ENCODE peak calls at places on chromosomes 2 and 18, in four cellular contexts. G, F, A and Q are unnamed samples. For H4K20me1, the result is how much of the 10 kb centered on the place peaks cover.

GRCh38 chr2:73112026-73112912 is 479 bp downstream of the RAB11FIP5 start:
- DNase-seq in A (peak), F (peak), G (peak), Q (no peak)

GRCh38 chr2:68185541-68186164 is 28.0 kb downstream of the PNO1 start:
- DNase-seq in G (peak), A (peak), F (peak), Q (peak)

GRCh38 chr2:50974940-50975339 is 57.0 kb downstream of the NRXN1 start:
- DNase-seq in A (no peak), F (no peak), G (no peak), Q (no peak)

GRCh38 chr2:168091986-168092385 is 155.4 kb downstream of the STK39 start:
- DNase-seq in F (no peak), A (no peak), G (no peak), Q (no peak)

GRCh38 chr2:85009019-85009618 is 38.2 kb downstream of the KCMF1 start:
- DNase-seq in G (no peak), F (no peak), A (no peak), Q (no peak)

GRCh38 chr18:32262092-32262491 is 72.3 kb downstream of the MEP1B start:
- DNase-seq in G (no peak), F (no peak), A (no peak), Q (no peak)

GRCh38 chr2:201127570-201127969 is 11.6 kb downstream of the CFLAR start:
- DNase-seq in G (peak), F (no peak), A (no peak), Q (peak)

GRCh38 chr2:81084101-81084500 is 779.5 kb upstream of the LRRTM1 start:
- DNase-seq in F (no peak), G (no peak), A (no peak), Q (no peak)

GRCh38 chr2:137675584-137676327 is 288.5 kb upstream of the HNMT start:
- DNase-seq in G (no peak), A (no peak), F (no peak), Q (no peak)

GRCh38 chr18:73774836-73775509 is 372.7 kb downstream of the FBXO15 start:
- DNase-seq in G (no peak), F (no peak), A (peak), Q (no peak)

GRCh38 chr2:201860541-201861154 is 54.3 kb downstream of the CDK15 start:
- DNase-seq in A (peak), F (peak), G (peak), Q (peak)

GRCh38 chr2:65436825-65437221 is 4.4 kb upstream of the SPRED2 start:
- DNase-seq in A (peak), G (peak), F (no peak), Q (no peak)

GRCh38 chr2:208872591-208872990 is 466.0 kb downstream of the PTH2R start:
- DNase-seq in A (no peak), G (no peak), F (no peak), Q (no peak)

GRCh38 chr2:48566582-48566981 is 36.6 kb downstream of the STON1 start:
- DNase-seq in F (no peak), G (peak), A (peak), Q (no peak)

GRCh38 chr18:79400091-79400590 is 4.4 kb downstream of the NFATC1 start:
- DNase-seq in F (no peak), G (peak), A (peak), Q (peak)

GRCh38 chr2:234251326-234252271 is 201.1 kb downstream of the SPP2 start:
- DNase-seq in G (peak), F (no peak), A (no peak), Q (no peak)

GRCh38 chr2:46194856-46195255 is 102.4 kb upstream of the EPAS1 start:
- DNase-seq in F (no peak), A (no peak), G (no peak), Q (no peak)

GRCh38 chr2:30886101-30886500 is 78.9 kb upstream of the CAPN13 start:
- DNase-seq in F (no peak), A (peak), G (no peak), Q (no peak)

GRCh38 chr2:127052771-127053691 is 53.9 kb downstream of the BIN1 start:
- DNase-seq in G (no peak), F (no peak), A (no peak), Q (no peak)

GRCh38 chr2:68045337-68045736 is 17.5 kb downstream of the C1D start:
- DNase-seq in F (no peak), A (no peak), G (no peak), Q (no peak)

GRCh38 chr2:240138275-240138984 is 2.0 kb downstream of the OTOS start:
- DNase-seq in G (peak), A (no peak), F (no peak), Q (no peak)

GRCh38 chr2:241063587-241063986 is 38.5 kb downstream of the MTERF4 start:
- DNase-seq in F (no peak), G (no peak), A (no peak), Q (no peak)

GRCh38 chr2:69143726-69144360 is 130.9 kb downstream of the ANTXR1 start:
- DNase-seq in F (no peak), G (peak), A (no peak), Q (no peak)

GRCh38 chr2:12259497-12259896 is 457.2 kb upstream of the TRIB2 start:
- DNase-seq in F (no peak), G (no peak), A (no peak), Q (no peak)

GRCh38 chr2:169001116-169001815 is 29.9 kb downstream of the ABCB11 start:
- DNase-seq in G (no peak), F (no peak), A (no peak), Q (no peak)

GRCh38 chr2:65075605-65076344 is 19.6 kb downstream of the CEP68 start:
- DNase-seq in F (no peak), A (no peak), G (peak), Q (no peak)

GRCh38 chr2:197294260-197294659 is 16.3 kb downstream of the ANKRD44 start:
- DNase-seq in G (no peak), A (no peak), F (no peak), Q (no peak)

GRCh38 chr18:50666536-50666935 is 106.6 kb downstream of the MAPK4 start:
- DNase-seq in G (no peak), A (no peak), F (no peak), Q (no peak)

GRCh38 chr2:85318222-85319182 is 9.3 kb downstream of the TGOLN2 start:
- DNase-seq in A (no peak), G (peak), F (no peak), Q (no peak)

GRCh38 chr2:120771111-120771555 is 35.5 kb downstream of the GLI2 start:
- DNase-seq in A (no peak), G (no peak), F (peak), Q (no peak)

GRCh38 chr2:69299772-69300516 is 87.1 kb downstream of the GFPT1 start:
- DNase-seq in F (no peak), G (no peak), A (no peak), Q (no peak)

GRCh38 chr2:181198188-181198864 is 217.9 kb downstream of the UBE2E3 start:
- DNase-seq in A (no peak), F (no peak), G (no peak), Q (no peak)

DNA sequence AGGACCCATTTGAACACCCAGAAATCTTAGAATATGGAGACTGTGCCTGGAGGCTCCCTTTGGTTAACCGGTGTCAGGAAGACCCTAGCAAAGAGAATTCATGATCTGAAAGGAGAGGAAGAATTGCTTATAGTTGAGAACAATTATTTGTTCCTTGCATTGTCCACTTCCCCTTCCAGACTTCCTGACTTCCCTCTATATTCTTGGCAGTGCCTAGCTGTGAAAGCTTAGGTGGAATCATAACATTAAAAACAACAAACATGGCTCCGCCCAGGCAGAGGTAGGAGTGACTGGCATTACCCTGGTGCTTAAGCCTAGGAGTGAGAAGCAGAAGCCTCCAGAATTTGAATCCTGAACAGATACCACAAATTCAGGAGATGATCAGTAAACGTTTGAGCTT is 1.9 kb downstream of the TTL start:
- DNase-seq in G (no peak), A (no peak), F (no peak), Q (no peak)
- H3K4me3 ChIP-seq in G (peak), A (peak), F (peak), Q (peak)

DNA sequence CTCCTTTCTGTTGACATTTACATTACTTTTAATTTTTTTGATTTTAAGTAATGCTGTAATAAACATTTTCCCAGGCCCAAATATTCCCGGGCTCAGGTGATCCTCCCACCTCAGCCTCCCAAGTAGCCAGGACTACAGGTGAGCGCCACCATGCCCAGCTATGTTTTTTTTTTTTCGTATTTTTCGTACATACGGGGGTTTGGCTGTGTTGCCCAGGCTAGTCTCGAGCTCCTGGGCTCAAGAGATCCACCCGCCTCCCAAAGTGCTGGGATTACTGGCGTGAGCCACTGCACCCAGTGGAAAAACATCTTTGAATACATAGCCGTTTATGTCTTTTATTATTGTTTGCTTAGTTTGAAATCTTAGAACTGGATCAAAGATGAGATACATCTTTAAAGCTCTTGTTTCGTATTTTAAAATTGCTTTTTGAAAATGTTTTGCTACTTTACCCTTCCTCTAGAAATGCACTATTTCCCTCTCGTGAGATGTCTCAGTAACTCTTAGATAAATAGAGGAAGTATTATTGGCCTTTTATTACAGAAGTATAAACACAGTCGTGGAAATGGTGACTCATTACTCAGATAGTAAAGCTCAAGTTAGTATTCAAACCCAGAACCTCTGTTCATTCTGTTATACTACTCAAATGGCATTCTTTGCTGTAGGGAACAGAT is 2.4 kb downstream of the SMCHD1 start:
- DNase-seq in A (no peak), F (peak), G (peak), Q (no peak)
- H4K20me1 ChIP-seq in A (under half), F (under half), G (under half), Q (under half)

DNA sequence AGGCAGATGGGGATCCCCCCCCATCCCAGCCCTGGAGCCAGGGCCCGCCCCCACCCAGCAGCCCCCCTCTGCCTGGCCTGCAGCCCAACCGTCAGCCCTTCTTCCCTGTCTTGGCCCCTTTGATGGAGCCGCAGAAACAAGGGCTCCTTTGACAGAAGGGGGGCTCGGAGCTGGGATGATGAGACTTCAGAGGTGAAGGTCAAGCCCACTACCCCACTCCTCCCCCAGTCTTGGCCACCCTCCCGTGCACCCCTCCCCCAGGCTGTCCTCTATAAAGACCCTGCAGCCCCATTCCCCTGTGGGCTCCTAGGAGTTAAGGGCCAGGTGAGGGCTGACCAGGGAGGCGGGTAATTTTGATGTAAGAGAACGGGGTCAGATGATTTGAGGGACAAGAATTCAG is at the start of gene PRSS56:
- DNase-seq in A (no peak), G (no peak), F (no peak), Q (no peak)
- H3K9ac ChIP-seq in A (no peak), G (no peak), F (no peak), Q (no peak)

GRCh38 chr2:237715459-237715947 is 83.1 kb upstream of the RBM44 start:
- DNase-seq in G (no peak), A (no peak), F (no peak), Q (no peak)
- H3K4me3 ChIP-seq in G (no peak), A (no peak), F (no peak), Q (no peak)

GRCh38 chr2:235498556-235499305 is 4.9 kb downstream of the AGAP1 start:
- DNase-seq in A (peak), F (no peak), G (no peak), Q (no peak)
- H4K20me1 ChIP-seq in A (half or more), F (under half), G (under half), Q (under half)

DNA sequence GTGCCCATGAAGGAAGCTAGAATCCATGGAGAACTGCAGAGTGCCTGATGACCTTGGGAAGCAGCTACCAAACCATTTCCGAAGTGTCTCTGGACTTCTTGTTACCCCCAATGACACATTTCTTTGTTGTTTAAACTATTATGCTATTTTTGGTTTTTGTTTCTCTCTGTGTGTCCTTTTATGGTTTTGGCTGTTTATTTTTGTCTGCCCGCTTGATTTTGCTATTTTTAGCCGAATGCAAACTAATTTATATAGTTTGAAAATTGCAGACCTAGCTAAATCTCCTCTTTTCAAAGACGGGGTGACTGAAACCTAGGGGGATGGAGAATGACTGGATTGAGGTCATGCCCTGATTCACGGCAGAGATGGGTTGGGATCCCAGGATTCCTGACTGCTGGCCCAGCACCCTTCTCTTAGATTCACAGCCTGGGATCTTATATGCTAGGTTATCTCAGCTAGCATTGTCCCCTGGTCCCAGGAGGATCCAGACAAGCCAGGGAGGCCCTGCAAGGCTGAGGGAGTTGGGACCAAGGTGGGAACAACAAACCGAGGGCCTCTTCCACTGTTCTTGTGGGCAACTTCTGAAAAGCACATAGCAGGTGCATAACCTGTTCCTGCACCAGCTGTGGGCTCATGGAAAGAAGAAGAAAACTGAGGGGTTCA is 116.3 kb upstream of the HAAO start:
- DNase-seq in A (no peak), G (no peak), F (no peak), Q (no peak)
- H3K9ac ChIP-seq in A (no peak), G (no peak), F (no peak), Q (no peak)

GRCh38 chr2:27953077-27953476 is 62.5 kb downstream of the BABAM2 start:
- DNase-seq in G (no peak), A (no peak), F (no peak), Q (no peak)

GRCh38 chr2:27952070-27952469 is 61.5 kb downstream of the BABAM2 start:
- DNase-seq in F (no peak), G (no peak), A (no peak), Q (no peak)

GRCh38 chr2:27955762-27956161 is 65.2 kb downstream of the BABAM2 start:
- DNase-seq in G (peak), A (no peak), F (no peak), Q (no peak)

GRCh38 chr2:27954771-27955384 is 64.3 kb downstream of the BABAM2 start:
- DNase-seq in A (no peak), F (no peak), G (peak), Q (peak)

DNA sequence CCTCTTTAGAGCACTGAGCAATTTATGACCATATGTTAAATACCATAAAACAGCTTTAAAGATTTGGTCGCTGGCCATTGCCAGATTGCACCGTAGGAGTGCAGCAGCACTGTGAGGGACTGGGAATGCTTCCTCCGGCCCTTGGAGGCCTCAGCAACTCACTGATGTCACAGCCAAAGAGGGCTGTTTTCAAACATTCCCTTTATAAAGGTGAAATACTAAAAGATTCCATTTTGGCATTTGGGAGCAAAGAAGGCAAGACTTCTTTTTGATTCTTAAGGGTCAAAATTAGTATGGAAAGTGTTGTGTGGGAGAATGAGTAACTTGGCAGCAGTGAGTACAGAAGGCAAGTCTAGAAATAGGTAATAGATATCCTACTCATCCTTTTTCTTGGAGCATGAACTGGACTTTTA is 63.7 kb downstream of the BABAM2 start:
- DNase-seq in F (no peak), G (peak), A (no peak), Q (no peak)
- H3K4me3 ChIP-seq in F (no peak), G (peak), A (no peak), Q (no peak)

DNA sequence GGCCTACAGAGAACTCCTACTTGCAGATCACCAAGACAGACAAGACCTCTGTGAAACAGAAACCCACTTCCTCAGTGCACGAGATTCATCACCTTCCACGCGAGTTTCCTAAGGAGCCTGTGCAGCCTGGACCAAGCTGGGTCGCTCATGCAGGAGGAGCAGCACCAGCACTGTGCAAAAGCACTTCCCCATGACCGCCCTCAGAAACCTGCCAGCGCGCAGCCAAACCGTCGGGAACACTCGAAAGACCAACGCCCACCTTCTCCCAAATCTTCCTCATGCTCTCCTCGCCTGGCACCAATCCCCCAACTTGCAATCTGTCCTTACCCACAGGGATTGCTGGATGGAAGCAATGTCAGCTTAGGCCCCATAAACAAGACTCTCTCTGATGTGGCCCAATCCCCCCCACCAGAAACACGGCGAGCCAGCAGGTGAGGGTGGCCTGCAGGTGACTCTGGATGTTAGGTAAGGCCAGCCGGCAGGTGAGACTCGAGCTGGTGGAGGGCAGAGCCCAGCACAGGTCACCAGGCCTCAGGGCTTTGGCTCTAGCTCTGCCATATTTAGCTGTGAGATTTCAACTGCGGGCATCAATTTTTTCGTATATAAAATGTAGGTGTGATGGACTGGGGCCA is 69.4 kb downstream of the PXDN start:
- DNase-seq in A (no peak), F (no peak), G (no peak), Q (no peak)
- H4K20me1 ChIP-seq in A (under half), F (under half), G (under half), Q (under half)

GRCh38 chr2:20440001-20440560 is 6.8 kb upstream of the RHOB start:
- DNase-seq in F (no peak), A (no peak), G (no peak), Q (no peak)

GRCh38 chr2:20444993-20445910 is 1.6 kb upstream of the RHOB start:
- DNase-seq in G (no peak), A (no peak), F (no peak), Q (no peak)

GRCh38 chr2:20446280-20446916 is 476 bp upstream of the RHOB start:
- DNase-seq in A (peak), F (no peak), G (no peak), Q (no peak)

GRCh38 chr2:20444113-20444992 is 2.5 kb upstream of the RHOB start:
- DNase-seq in A (peak), F (no peak), G (peak), Q (no peak)

DNA sequence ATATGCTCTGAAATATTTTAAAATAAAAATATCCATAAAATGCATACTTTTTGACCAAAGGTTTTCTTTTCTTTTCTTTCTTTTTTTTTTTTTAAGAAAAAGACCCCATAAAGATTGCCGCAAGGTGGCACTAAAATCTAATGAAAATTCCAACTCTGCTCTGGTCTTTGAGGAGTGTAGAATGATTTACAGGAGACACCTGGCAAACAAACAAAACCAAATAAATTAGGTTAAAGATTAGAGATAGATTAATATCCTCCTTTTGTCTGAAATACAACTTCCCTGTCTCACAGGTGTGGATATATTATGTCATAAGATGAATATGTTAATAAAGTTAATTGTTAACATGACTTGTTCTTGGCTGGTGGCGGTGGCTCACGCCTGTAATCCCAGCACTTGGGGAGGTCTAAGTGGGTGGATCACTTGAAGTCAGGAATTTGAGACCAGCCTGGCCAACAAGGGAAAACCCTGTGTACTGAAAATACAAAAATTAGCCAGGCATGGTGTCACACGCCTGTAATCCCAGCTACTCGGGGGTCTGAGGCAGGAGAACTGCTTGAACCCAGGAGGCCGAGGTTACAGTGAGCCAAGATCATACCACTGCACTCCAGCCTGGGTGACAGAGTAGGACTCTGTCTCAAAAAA is 3.5 kb upstream of the RHOB start:
- DNase-seq in A (peak), G (peak), F (no peak), Q (no peak)
- H3K9ac ChIP-seq in A (no peak), G (peak), F (peak), Q (no peak)